ENCODE peak calls at places on chromosomes 6 and 20, in nine cellular contexts. K, E, B, W, Q, X, N, D and L are unnamed samples.
A peak's percentile ranks its signal among the peaks of the same experiment; 100 is the strongest.

GRCh38 chr20:54167909-54168872 is 5.6 kb downstream of the CYP24A1 start:
- DNase-seq in K (peak; percentile 40), E (no peak), B (no peak), W (peak; percentile 38), Q (peak; percentile 38), X (peak; percentile 2), N (no peak), D (no peak), L (no peak)

GRCh38 chr20:45781391-45781931 is 10.2 kb downstream of the WFDC3 start:
- DNase-seq in K (peak; percentile 88), E (peak; percentile 77), B (no peak), W (peak; percentile 78), Q (peak; percentile 85), X (peak; percentile 62), N (no peak), D (no peak), L (no peak)

GRCh38 chr6:132445201-132445951 is 44.1 kb upstream of the MOXD1 start:
- DNase-seq in K (peak; percentile 74), E (peak; percentile 69), B (no peak), W (peak; percentile 67), Q (peak; percentile 84), X (peak; percentile 86), N (no peak), D (no peak), L (no peak)

GRCh38 chr6:56798163-56798562 is 155.5 kb upstream of the DST start:
- DNase-seq in K (no peak), E (peak; percentile 72), B (no peak), W (peak; percentile 62), Q (peak; percentile 57), X (peak; percentile 64), N (no peak), D (no peak), L (peak; percentile 53)

GRCh38 chr6:30743099-30744053 is 889 bp upstream of the FLOT1 start:
- DNase-seq in K (peak; percentile 47), E (no peak), B (no peak), W (peak; percentile 44), Q (no peak), X (no peak), N (peak; percentile 73), D (peak; percentile 58), L (no peak)

GRCh38 chr6:131976545-131977061 is 25.4 kb upstream of the CCN2 start:
- DNase-seq in K (peak; percentile 78), E (no peak), B (no peak), W (peak; percentile 90), Q (peak; percentile 87), X (no peak), N (no peak), D (no peak), L (no peak)

GRCh38 chr6:168053086-168053956 is 25.7 kb downstream of the FRMD1 start:
- DNase-seq in K (no peak), E (no peak), B (no peak), W (no peak), Q (no peak), X (no peak), N (peak; percentile 36), D (no peak), L (no peak)

GRCh38 chr20:23228912-23229311 is 121.7 kb upstream of the NXT1 start:
- DNase-seq in K (peak; percentile 78), E (peak; percentile 69), B (no peak), W (peak; percentile 86), Q (peak; percentile 82), X (peak; percentile 92), N (no peak), D (no peak), L (no peak)

GRCh38 chr20:9686455-9686854 is 152.4 kb downstream of the PAK5 start:
- DNase-seq in K (no peak), E (no peak), B (no peak), W (no peak), Q (no peak), X (no peak), N (no peak), D (no peak), L (no peak)

GRCh38 chr6:14431375-14432330 is 314.1 kb downstream of the CD83 start:
- DNase-seq in K (no peak), E (no peak), B (no peak), W (no peak), Q (no peak), X (no peak), N (no peak), D (no peak), L (no peak)

GRCh38 chr6:3825331-3825831 is 23.8 kb upstream of the FAM50B start:
- DNase-seq in K (peak; percentile 66), E (no peak), B (no peak), W (peak; percentile 67), Q (peak; percentile 74), X (no peak), N (peak; percentile 31), D (no peak), L (no peak)

GRCh38 chr6:24194968-24195700 is 69.1 kb downstream of the NRSN1 start:
- DNase-seq in K (no peak), E (no peak), B (no peak), W (no peak), Q (no peak), X (no peak), N (no peak), D (no peak), L (no peak)

DNA sequence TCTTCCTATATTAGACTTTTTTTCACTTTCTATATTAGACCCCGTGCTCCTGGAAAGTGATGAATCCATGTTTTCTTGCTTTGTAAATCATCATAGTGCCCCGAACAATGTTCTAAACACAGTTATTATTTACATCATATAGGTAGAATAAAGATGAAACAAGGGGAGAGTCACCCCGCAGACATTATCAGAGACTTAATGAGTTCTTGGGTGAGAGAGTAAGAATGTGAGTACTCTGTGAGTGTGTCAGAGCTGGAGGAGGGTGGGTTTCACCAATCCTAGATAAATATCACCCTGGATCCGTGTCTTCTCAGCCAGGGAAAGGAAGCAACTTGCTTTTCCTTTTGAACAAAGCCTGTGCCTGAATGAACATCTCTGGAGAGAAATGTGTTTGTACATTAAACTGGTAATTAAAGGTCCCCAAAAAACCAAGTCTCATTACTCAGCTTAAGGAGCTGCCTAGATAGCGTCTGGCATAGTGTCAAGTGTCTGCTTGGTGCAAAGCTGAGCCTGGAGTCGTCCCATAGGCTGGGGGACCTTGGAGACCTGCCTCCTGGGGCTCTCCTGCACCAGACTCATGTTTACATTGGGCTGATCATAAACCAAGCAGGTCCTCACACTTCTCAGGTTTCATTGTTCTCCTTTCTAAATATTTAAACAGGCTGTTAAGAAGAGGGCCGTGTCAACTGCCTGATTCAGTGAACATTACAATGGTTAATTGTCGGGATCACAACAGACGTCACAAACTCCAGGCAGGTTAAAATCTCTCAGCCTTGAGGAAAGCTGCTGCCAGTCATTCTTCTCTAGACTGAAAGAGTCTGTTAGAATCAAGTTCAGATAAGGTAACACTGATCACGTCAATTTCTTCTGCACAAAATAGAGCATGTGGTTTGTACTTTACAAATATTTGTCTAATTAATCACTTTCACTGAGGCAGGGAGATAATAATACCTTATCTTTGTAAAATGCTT is 179.7 kb upstream of the MYLIP start:
- DNase-seq in K (peak; percentile 44), E (no peak), B (no peak), W (peak; percentile 28), Q (no peak), X (no peak), N (peak; percentile 61), D (no peak), L (peak; percentile 96)
- H3K4me3 ChIP-seq in K (no peak overlapping the region), E (no peak overlapping the region), B (no peak overlapping the region), W (no peak overlapping the region), Q (no peak overlapping the region), X (no peak overlapping the region), N (no peak overlapping the region), D (no peak overlapping the region), L (peak overlapping the region; percentile 8)

GRCh38 chr6:71222676-71223075 is 65.9 kb upstream of the OGFRL1 start:
- DNase-seq in K (no peak), E (no peak), B (no peak), W (no peak), Q (no peak), X (no peak), N (no peak), D (no peak), L (no peak)

GRCh38 chr6:71220466-71220865 is 68.1 kb upstream of the OGFRL1 start:
- DNase-seq in K (no peak), E (no peak), B (no peak), W (no peak), Q (no peak), X (no peak), N (no peak), D (no peak), L (no peak)

GRCh38 chr6:71226151-71226550 is 62.5 kb upstream of the OGFRL1 start:
- DNase-seq in K (no peak), E (no peak), B (no peak), W (no peak), Q (no peak), X (no peak), N (no peak), D (no peak), L (no peak)

GRCh38 chr6:71228461-71229041 is 60.1 kb upstream of the OGFRL1 start:
- DNase-seq in K (peak; percentile 41), E (no peak), B (no peak), W (peak; percentile 28), Q (no peak), X (no peak), N (no peak), D (no peak), L (no peak)

GRCh38 chr6:71224011-71224410 is 64.6 kb upstream of the OGFRL1 start:
- DNase-seq in K (no peak), E (no peak), B (no peak), W (no peak), Q (no peak), X (no peak), N (no peak), D (no peak), L (no peak)
- H3K4me3 ChIP-seq in K (no peak overlapping the region), E (no peak overlapping the region), B (no peak overlapping the region), W (no peak overlapping the region), Q (no peak overlapping the region), X (no peak overlapping the region), N (no peak overlapping the region), D (no peak overlapping the region), L (no peak overlapping the region)

DNA sequence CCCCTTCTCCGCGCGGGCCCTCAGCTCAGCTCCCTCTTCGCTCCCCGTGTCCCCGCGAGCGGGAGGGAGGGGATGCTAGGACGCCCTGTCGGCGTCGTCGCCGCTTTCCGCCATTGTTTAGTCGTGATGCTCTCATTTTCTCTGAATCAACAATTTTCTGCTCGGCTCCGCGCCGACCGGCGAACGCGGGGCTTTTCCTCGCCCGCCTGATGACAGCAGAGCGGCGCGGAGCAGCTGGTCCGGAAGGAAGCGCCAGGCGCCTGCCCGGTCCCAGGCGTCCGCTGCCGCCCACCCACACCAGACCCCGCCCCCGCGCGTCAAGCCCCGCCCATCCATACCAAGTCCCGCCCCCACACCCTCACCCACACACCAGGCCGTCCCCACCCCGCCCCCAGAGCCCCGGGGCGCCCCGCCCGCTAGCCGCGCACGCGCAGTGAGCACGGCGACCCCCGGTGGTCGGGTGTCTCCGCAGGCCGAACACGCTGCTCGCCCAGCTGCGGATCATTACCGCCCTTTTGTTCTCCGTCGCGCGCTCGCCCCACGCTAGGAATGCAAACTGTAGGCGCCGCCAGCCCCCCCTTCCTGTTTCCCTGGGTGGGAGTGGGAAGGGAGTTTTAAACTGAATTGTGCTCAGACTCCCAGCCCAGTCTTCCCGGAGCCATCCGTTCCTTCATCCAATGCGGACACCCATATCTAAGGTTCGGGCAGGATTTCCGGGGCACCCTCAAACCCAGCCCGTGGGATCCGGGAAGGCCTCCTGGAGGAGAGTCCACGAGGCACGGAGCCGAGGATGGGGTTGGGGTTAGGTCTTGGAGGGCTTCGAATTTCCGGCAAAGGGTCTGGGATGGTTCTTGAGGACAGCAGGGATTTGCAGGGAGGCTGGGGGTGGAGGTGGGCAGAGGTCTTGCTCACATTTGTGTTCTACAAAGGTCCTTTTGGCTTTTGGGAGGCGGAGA is 49.8 kb upstream of the SLC32A1 start:
- DNase-seq in K (peak; percentile 75), E (no peak), B (no peak), W (peak; percentile 57), Q (peak; percentile 40), X (no peak), N (peak; percentile 35), D (no peak), L (no peak)
- H3K4me3 ChIP-seq in K (peak overlapping the region; percentile 63), E (peak overlapping the region; percentile 65), B (peak overlapping the region; percentile 47), W (peak overlapping the region; percentile 64), Q (peak overlapping the region; percentile 54), X (peak overlapping the region; percentile 73), N (no peak overlapping the region), D (no peak overlapping the region), L (peak overlapping the region; percentile 64)

GRCh38 chr6:293185-294174 is 1.2 kb downstream of the DUSP22 start:
- DNase-seq in K (no peak), E (no peak), B (no peak), W (peak; percentile 16), Q (peak; percentile 42), X (no peak), N (peak; percentile 67), D (no peak), L (no peak)
- H3K4me3 ChIP-seq in K (peak overlapping the region; percentile 66), E (peak overlapping the region; percentile 65), B (peak overlapping the region; percentile 62), W (peak overlapping the region; percentile 67), Q (peak overlapping the region; percentile 65), X (peak overlapping the region; percentile 68), N (peak overlapping the region; percentile 37), D (peak overlapping the region; percentile 67), L (peak overlapping the region; percentile 67)